ENCODE peak calls at places on chromosomes 2 and 18, in six cellular contexts. X is IMR-90, P is H9, G is H1, C is neuronal stem cell, E is trophoblast cell. N is an unnamed sample.

GRCh38 chr2:101442042-101442666 is 32.8 kb downstream of the RFX8 start:
- DNase-seq in P (no peak), X (peak; percentile 63), G (no peak), E (no peak), C (no peak), N (peak; percentile 61)

GRCh38 chr2:56450083-56450482 is 266.3 kb downstream of the CCDC85A start:
- DNase-seq in X (no peak), P (no peak), C (no peak), G (no peak), E (no peak), N (no peak)

GRCh38 chr2:36461039-36461681 is 105.6 kb downstream of the CRIM1 start:
- DNase-seq in P (no peak), C (peak; percentile 4), G (no peak), X (peak; percentile 96), E (no peak), N (peak; percentile 91)

GRCh38 chr2:113156278-113157107 is 17.3 kb upstream of the PSD4 start:
- DNase-seq in C (no peak), P (peak; percentile 64), X (no peak), E (no peak), G (no peak), N (no peak)

GRCh38 chr18:9996104-9996503 is 82.3 kb downstream of the VAPA start:
- DNase-seq in G (no peak), C (no peak), E (no peak), P (no peak), X (peak; percentile 49), N (peak; percentile 22)

GRCh38 chr2:69945447-69945846 is 16.0 kb downstream of the ASPRV1 start:
- DNase-seq in G (no peak), E (no peak), X (no peak), C (no peak), P (no peak), N (no peak)

GRCh38 chr2:85114586-85115330 is 18.4 kb upstream of the TCF7L1 start:
- DNase-seq in E (no peak), X (no peak), P (no peak), C (no peak), G (no peak), N (no peak)

GRCh38 chr2:198973181-198973580 is 484.6 kb downstream of the SATB2 start:
- DNase-seq in C (no peak), P (no peak), E (no peak), X (no peak), G (no peak), N (no peak)

GRCh38 chr2:53964987-53965687 is 5.7 kb downstream of the PSME4 start:
- DNase-seq in G (no peak), C (no peak), P (no peak), E (no peak), X (no peak), N (no peak)

GRCh38 chr2:53970095-53970897 is 497 bp downstream of the PSME4 start:
- DNase-seq in X (peak; percentile 37), C (peak; percentile 26), G (no peak), E (peak; percentile 54), P (peak; percentile 37), N (peak; percentile 70)

GRCh38 chr2:53969285-53970094 is 1.3 kb downstream of the PSME4 start:
- DNase-seq in X (peak; percentile 80), E (peak; percentile 67), P (no peak), C (no peak), G (no peak), N (peak; percentile 86)

DNA sequence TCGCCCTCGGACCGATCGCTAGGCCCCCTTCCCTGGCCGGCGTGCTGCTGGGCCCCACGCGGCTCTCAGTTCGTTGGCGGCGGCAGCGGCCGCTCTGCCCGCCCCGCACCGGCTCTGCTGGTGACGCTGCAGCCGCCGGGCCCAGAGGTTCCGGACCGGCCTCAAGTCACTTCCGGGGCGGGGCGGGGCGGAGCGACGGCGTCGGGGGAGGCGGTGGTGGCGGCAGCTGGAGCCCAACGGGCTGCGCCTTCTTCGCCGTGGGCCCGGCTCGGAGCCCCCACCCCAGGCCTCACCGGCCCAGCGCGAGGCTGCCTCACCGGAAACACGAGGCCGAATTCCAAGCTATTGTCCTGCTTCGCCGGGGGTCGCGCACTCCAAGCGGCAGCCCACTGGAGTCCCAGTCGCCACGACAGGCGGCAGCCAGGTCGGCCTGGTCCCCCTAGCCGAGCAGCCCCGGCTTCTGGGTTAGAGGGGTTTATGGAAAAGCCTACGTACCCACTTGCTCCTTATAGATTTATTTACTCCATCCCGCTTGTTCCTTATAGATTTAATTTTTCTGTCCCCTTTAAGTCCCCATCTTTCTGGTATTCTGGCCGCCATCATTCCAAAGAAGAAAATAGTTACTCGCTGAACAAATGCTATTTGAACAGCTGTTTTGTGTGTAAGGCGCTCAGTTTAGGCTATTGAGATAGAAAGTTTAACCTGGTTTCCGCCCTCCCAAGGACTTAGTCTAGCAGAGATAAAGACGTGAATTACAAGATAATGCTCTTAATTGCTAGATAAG is at the start of gene PSME4:
- DNase-seq in E (peak; percentile 82), G (peak; percentile 76), C (peak; percentile 86), P (peak; percentile 94), X (peak; percentile 84), N (peak; percentile 92)
- H3K4ac ChIP-seq in E (peak within 1 kb of the TSS; percentile 95), G (peak within 1 kb of the TSS; percentile 44), C (no peak within 1 kb of the TSS), P (peak within 1 kb of the TSS; percentile 23), X (peak within 1 kb of the TSS; percentile 96), N (peak within 1 kb of the TSS; percentile 35)

DNA sequence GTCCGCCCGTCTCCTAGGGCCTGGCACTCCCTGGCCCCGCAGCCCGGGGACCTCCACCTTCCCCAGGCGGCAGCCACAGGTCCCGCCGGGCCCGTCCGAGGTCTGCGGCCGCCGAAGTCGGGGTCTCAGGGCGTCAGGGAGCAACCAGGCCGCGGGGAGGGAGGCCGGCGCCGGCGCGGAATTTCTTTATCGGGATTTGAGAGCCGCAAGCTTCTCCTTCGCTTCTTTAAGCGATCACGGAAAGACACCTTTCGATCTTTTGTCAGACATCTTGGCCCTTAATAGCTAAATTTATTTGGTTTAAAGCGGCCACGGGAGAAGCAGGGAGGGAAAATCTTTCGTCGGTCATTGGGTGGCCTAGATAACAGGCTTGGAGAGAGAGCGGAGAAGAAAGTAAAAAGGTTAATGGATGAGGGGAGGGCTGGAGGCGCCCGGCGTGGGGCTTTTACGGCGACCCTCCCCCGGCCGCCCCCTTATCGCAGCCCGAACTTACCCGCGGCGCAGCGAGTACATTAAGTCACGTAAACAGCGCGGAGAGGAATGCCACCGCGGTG is 4.3 kb upstream of the GATA6 start:
- DNase-seq in C (no peak), X (no peak), G (no peak), P (peak; percentile 35), E (no peak), N (no peak)
- H2AFZ ChIP-seq in C (peak overlapping the region; percentile 72), X (no peak overlapping the region), G (no peak overlapping the region), P (no peak overlapping the region), E (no peak overlapping the region), N (no peak overlapping the region)

GRCh38 chr18:3593381-3593903 is 143.5 kb downstream of the TGIF1 start:
- DNase-seq in X (peak; percentile 87), C (peak; percentile 69), E (peak; percentile 82), P (no peak), G (no peak), N (peak; percentile 98)

GRCh38 chr18:3595282-3596273 is 145.6 kb downstream of the TGIF1 start:
- DNase-seq in C (no peak), E (peak; percentile 78), X (peak; percentile 98), G (no peak), P (no peak), N (peak; percentile 99)

GRCh38 chr18:3594760-3595241 is 144.8 kb downstream of the TGIF1 start:
- DNase-seq in G (no peak), P (no peak), C (no peak), E (peak; percentile 69), X (peak; percentile 49), N (peak; percentile 70)

GRCh38 chr18:3592864-3593263 is 142.9 kb downstream of the TGIF1 start:
- DNase-seq in X (no peak), E (no peak), G (no peak), C (no peak), P (no peak), N (no peak)

DNA sequence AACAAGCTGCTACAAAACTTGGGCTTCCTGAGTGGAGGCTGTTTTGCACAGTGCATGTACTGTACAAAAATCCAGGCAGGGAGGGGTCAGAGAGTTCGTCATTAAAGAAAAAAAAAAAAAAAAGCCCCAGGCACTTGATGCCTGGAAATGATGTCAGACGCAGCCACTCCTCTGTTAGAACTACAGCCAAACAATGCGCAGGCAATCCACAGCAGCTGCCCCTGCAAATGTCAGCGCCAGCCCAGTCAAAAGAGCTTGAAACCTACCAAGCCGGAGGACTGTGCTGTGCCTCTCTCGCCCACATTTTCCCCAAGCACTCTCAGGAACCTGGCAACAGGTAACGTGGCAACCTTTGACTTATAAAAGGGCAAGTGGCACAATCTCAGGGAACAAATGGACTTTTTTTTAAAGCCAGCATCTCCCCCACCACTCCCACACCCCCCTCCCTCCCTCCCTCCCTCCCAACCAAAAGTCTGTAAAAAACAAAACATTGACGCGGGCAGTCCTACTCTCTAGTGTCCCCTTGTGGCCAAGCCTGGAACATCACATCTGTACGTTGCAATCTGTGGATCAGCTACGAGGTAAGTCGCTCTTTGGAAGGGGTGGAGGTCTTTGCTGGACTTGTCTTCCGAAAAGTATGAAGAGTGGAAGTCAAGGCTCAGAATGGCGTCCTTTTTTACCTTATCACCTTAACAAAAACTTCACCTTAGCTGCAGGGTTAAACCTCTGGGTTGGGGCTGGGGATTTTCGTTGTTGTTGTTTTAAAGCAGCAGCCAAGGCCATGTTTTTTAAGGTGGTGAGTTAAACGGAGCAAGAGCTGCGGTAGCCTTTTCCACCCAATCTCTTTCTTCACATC is 144.2 kb downstream of the TGIF1 start:
- DNase-seq in C (peak; percentile 92), X (peak; percentile 98), P (peak; percentile 89), E (peak; percentile 94), G (peak; percentile 77), N (peak; percentile 99)
- H4K8ac ChIP-seq in C (no peak overlapping the region), X (peak overlapping the region; percentile 86), P (no peak overlapping the region), E (peak overlapping the region; percentile 91), G (no peak overlapping the region), N (peak overlapping the region; percentile 29)

GRCh38 chr2:226474131-226474530 is 325.5 kb downstream of the IRS1 start:
- DNase-seq in E (peak; percentile 16), X (no peak), C (no peak), P (no peak), G (no peak), N (no peak)

GRCh38 chr2:226478121-226478809 is 321.4 kb downstream of the IRS1 start:
- DNase-seq in E (peak; percentile 58), P (peak; percentile 31), C (peak; percentile 33), G (no peak), X (peak; percentile 96), N (peak; percentile 90)

GRCh38 chr2:226471987-226472470 is 327.6 kb downstream of the IRS1 start:
- DNase-seq in X (no peak), G (no peak), E (no peak), C (no peak), P (no peak), N (no peak)

GRCh38 chr2:226475650-226476049 is 324.0 kb downstream of the IRS1 start:
- DNase-seq in C (no peak), E (no peak), X (peak; percentile 78), P (no peak), G (no peak), N (peak; percentile 72)

DNA sequence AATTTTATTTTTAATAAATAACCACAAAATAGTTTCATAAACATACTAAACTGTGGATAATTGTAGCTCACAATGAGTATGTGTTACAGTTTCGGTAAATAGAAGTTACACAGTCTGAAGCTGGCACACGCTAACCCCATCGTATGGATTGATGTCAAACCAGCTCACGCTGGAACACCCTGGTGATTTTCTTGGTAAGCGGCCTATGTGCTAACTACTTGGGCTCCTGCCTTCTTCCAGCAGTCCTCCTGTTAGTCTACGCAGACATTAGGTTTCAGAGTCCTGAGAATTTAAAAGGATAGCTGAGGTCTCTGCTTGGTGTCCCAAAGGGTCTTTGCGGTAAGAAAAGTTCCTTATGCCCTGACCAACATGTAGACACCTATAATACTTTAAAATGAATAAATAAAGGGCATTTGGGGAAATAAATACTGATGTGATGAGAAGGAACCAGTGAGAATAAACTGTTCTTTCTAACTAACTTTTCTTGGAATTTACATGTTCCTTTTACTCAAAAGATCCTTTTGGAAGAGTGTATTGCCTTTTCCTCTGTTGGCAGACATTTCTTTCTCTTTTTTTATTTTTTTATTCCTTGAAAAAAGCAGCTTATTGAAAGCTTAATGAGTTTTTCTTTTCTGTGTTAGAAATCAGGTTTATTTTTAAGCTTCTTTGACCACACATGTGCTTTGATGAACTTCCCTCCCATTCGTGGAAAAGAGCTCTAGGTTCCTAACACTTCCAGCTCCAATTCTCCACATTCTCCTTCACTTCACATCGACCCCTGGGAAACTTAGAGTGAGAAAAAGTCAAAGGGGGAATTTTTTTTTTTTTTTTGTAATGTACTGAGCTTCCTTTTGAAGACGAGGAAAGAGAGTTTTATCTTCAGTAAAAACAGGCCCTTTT is 322.1 kb downstream of the IRS1 start:
- DNase-seq in C (no peak), X (peak; percentile 22), P (no peak), E (no peak), G (no peak), N (no peak)
- H3K4ac ChIP-seq in C (no peak overlapping the region), X (peak overlapping the region; percentile 100), P (no peak overlapping the region), E (peak overlapping the region; percentile 24), G (no peak overlapping the region), N (peak overlapping the region; percentile 91)